ENCODE peak calls at places on chromosomes 13 and 19, in six cellular contexts. U, H, J, D, Y and A are unnamed samples.

GRCh38 chr19:55635334-55635717 is 5.5 kb upstream of the ZNF580 start:
- DNase-seq in U (no peak), H (no peak), J (no peak), D (no peak), Y (no peak), A (no peak)

GRCh38 chr13:31773538-31773937 is 34.2 kb downstream of the RXFP2 start:
- DNase-seq in U (no peak), H (no peak), J (no peak), D (no peak), Y (no peak), A (no peak)

GRCh38 chr19:17871878-17872250 is at the start of gene SLC5A5:
- DNase-seq in U (no peak), H (no peak), J (no peak), D (no peak), Y (no peak), A (no peak)

GRCh38 chr13:62300021-62300420 is 884.4 kb upstream of the PCDH20 start:
- DNase-seq in U (no peak), H (no peak), J (no peak), D (no peak), Y (no peak), A (no peak)

GRCh38 chr19:7783991-7784421 is 21.0 kb downstream of the CLEC4M start:
- DNase-seq in U (no peak), H (no peak), J (peak; percentile 64), D (no peak), Y (no peak), A (no peak)

GRCh38 chr13:107079423-107080099 is 511.6 kb upstream of the ARGLU1 start:
- DNase-seq in U (no peak), H (no peak), J (no peak), D (no peak), Y (no peak), A (no peak)

GRCh38 chr19:21921691-21922180 is 85.8 kb upstream of the ZNF43 start:
- DNase-seq in U (no peak), H (no peak), J (no peak), D (no peak), Y (no peak), A (no peak)

GRCh38 chr19:3396881-3397265 is 30.5 kb downstream of the NFIC start:
- DNase-seq in U (no peak), H (no peak), J (no peak), D (no peak), Y (no peak), A (no peak)

GRCh38 chr13:67736646-67737420 is 506.7 kb upstream of the PCDH9 start:
- DNase-seq in U (no peak), H (peak; percentile 24), J (no peak), D (no peak), Y (peak; percentile 33), A (peak; percentile 91)

GRCh38 chr13:24529478-24529877 is 16.9 kb upstream of the PARP4 start:
- DNase-seq in U (no peak), H (no peak), J (no peak), D (no peak), Y (no peak), A (no peak)

GRCh38 chr13:19959141-19959830 is 759 bp downstream of the ZMYM2 start:
- DNase-seq in U (peak; percentile 8), H (no peak), J (peak; percentile 35), D (peak; percentile 78), Y (peak; percentile 28), A (no peak)

GRCh38 chr19:35642312-35642711 is 767 bp downstream of the ETV2 start:
- DNase-seq in U (no peak), H (no peak), J (no peak), D (no peak), Y (no peak), A (no peak)

GRCh38 chr13:39038569-39038898 is 278 bp downstream of the NHLRC3 start:
- DNase-seq in U (no peak), H (peak; percentile 51), J (no peak), D (no peak), Y (no peak), A (no peak)

GRCh38 chr19:31270897-31271568 is 78.2 kb downstream of the TSHZ3 start:
- DNase-seq in U (no peak), H (no peak), J (no peak), D (no peak), Y (no peak), A (no peak)